ENCODE peak calls at places on chromosomes 4 and X, in ten cellular contexts. X is HFF-Myc, D is fibroblast of lung, R is Panc1, P is Peyer's patch, M is B cell, L is mammary epithelial cell, H is fibroblast of the aortic adventitia, V is ovary, B is A549. Q is an unnamed sample.
A peak's percentile ranks its signal among the peaks of the same experiment; 100 is the strongest.

GRCh38 chrX:23742174-23742692 is 843 bp downstream of the ACOT9 start:
- DNase-seq in X (peak; percentile 17), D (peak; percentile 82), R (no peak), P (no peak), M (no peak), L (peak; percentile 59), H (peak; percentile 80), V (peak; percentile 39), B (peak; percentile 45), Q (no peak)

GRCh38 chr4:41881931-41882621 is 53.2 kb upstream of the TMEM33 start:
- DNase-seq in X (no peak), D (no peak), R (no peak), P (no peak), M (no peak), L (no peak), H (no peak), V (no peak), B (no peak), Q (no peak)

GRCh38 chrX:46180258-46180687 is 364.9 kb downstream of the ZNF674 start:
- DNase-seq in X (peak; percentile 74), D (peak; percentile 56), R (no peak), P (no peak), M (no peak), L (peak; percentile 82), H (peak; percentile 91), V (no peak), B (no peak), Q (no peak)

GRCh38 chr4:38803833-38804653 is 548 bp downstream of the TLR1 start:
- DNase-seq in X (no peak), D (no peak), R (no peak), P (no peak), M (peak; percentile 42), L (no peak), H (no peak), V (no peak), B (no peak), Q (no peak)

GRCh38 chr4:16019666-16020065 is 56.7 kb upstream of the FGFBP2 start:
- DNase-seq in X (no peak), D (no peak), R (no peak), P (no peak), M (no peak), L (no peak), H (peak; percentile 52), V (no peak), B (no peak), Q (no peak)

GRCh38 chr4:52889354-52889753 is 27.2 kb downstream of the RASL11B start:
- DNase-seq in X (no peak), D (no peak), R (no peak), P (no peak), M (no peak), L (no peak), H (no peak), V (no peak), B (no peak), Q (no peak)

GRCh38 chr4:176354884-176355283 is 35.1 kb downstream of the SPCS3 start:
- DNase-seq in X (no peak), D (no peak), R (no peak), P (no peak), M (no peak), L (no peak), H (no peak), V (no peak), B (no peak), Q (no peak)

GRCh38 chr4:157221895-157222763 is 1.6 kb downstream of the GRIA2 start:
- DNase-seq in X (no peak), D (no peak), R (no peak), P (no peak), M (no peak), L (no peak), H (peak; percentile 2), V (no peak), B (no peak), Q (no peak)

GRCh38 chrX:111100191-111100590 is 4.2 kb downstream of the PAK3 start:
- DNase-seq in X (peak; percentile 6), D (peak; percentile 23), R (no peak), P (no peak), M (no peak), L (peak; percentile 32), H (peak; percentile 58), V (no peak), B (peak; percentile 72), Q (no peak)
- TF ChIP-seq CTCF in X (peak; percentile 37), D (peak; percentile 37), R (peak; percentile 72), P (no peak), M (peak; percentile 45), L (peak; percentile 60), H (peak; percentile 42), V (no peak), B (peak; percentile 46), Q (peak; percentile 18)

GRCh38 chrX:131704136-131704695 is 160.3 kb downstream of the OR13H1 start:
- DNase-seq in X (no peak), D (no peak), R (peak; percentile 88), P (peak; percentile 93), M (no peak), L (peak; percentile 69), H (peak; percentile 96), V (peak; percentile 92), B (peak; percentile 55), Q (no peak)
- TF ChIP-seq CTCF in X (no peak), D (no peak), R (peak; percentile 64), P (no peak), M (no peak), L (peak; percentile 56), H (peak; percentile 49), V (peak; percentile 56), B (peak; percentile 68), Q (no peak)

GRCh38 chr4:113248320-113248719 is 198.9 kb downstream of the ANK2 start:
- DNase-seq in X (no peak), D (no peak), R (no peak), P (no peak), M (no peak), L (no peak), H (no peak), V (no peak), B (no peak), Q (no peak)
- TF ChIP-seq CTCF in X (peak; percentile 29), D (no peak), R (no peak), P (no peak), M (no peak), L (peak; percentile 17), H (no peak), V (no peak), B (no peak), Q (no peak)

DNA sequence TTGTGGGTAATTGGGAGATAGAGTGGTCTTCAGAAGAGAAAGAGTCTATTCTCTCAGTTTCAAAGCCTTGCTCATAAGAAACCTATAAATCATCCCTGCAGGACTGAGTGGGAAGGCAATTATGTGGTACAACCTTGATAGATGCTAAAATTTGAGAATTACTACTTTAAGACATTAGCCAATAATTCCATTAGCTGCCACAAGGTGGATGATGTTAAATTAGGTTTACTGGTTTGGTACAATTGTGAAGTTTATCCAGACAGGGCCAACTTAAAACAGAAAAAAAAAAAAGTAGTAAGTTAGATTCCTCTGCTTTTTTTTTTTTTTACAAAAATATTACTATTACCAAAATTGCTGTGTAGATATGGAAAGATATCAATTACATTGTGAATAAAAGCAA is 73.2 kb upstream of the AMOT start:
- DNase-seq in X (no peak), D (no peak), R (no peak), P (no peak), M (no peak), L (no peak), H (no peak), V (no peak), B (no peak), Q (no peak)
- TF ChIP-seq CTCF in X (no peak), D (no peak), R (no peak), P (no peak), M (no peak), L (no peak), H (no peak), V (no peak), B (no peak), Q (no peak)

GRCh38 chr4:6714954-6715353 is 1.0 kb upstream of the BLOC1S4 start:
- DNase-seq in X (no peak), D (no peak), R (no peak), P (no peak), M (no peak), L (no peak), H (no peak), V (no peak), B (no peak), Q (no peak)

GRCh38 chr4:6705638-6706037 is 4.0 kb downstream of the MRFAP1L1 start:
- DNase-seq in X (no peak), D (no peak), R (no peak), P (no peak), M (no peak), L (no peak), H (no peak), V (no peak), B (no peak), Q (no peak)

GRCh38 chr4:6710282-6710681 is 617 bp upstream of the MRFAP1L1 start:
- DNase-seq in X (no peak), D (no peak), R (no peak), P (no peak), M (no peak), L (no peak), H (no peak), V (no peak), B (no peak), Q (no peak)

GRCh38 chr4:6706173-6706572 is 3.5 kb downstream of the MRFAP1L1 start:
- DNase-seq in X (no peak), D (no peak), R (no peak), P (no peak), M (no peak), L (no peak), H (no peak), V (no peak), B (no peak), Q (no peak)

DNA sequence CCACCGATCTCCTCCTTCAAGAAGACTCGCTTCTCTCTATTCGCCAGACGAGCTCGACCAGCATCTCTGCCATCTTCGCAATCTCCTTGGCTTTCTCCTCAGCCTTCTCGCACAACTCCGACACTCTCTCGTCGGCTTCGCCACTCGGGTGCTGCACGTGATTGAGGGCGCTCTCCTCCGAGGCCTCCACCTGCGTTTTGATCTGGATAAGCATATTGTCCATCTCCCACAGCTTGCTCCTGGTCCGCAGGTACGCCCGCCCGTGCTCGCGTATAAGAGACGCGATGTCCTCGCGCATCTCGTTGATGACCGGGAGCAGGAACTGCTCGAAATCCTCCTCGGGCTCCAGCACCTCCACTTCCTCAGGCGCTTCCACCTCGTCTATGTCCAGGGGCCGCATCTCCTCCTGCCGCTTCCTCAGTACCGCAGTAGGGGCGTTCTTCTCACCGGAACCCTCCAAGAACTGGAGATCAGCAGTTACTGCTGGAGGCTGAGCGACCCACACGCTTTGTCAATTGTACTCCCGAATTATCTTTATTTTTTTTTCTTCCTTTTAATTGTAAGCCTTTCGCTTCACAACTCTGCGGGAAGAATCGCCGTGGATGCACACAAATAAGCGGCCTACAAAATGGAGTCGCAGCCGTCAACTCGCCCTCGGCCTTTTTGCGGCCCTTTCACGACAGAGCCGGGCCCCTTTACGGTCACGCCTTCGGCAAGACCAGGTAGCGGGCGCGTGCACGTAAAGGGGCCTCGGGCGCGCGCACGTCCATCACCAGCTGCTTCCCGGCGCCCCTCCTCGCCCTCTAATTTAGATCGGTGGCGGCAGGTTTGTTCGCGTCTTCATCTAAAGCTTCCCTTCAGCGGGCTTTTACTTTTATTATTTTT is at the start of gene MRFAP1L1:
- DNase-seq in X (peak; percentile 81), D (peak; percentile 98), R (peak; percentile 79), P (peak; percentile 98), M (peak; percentile 96), L (peak; percentile 96), H (peak; percentile 97), V (peak; percentile 97), B (peak; percentile 73), Q (peak; percentile 96)
- TF ChIP-seq CTCF in X (no peak), D (no peak), R (no peak), P (peak; percentile 8), M (no peak), L (peak; percentile 15), H (peak; percentile 32), V (no peak), B (no peak), Q (no peak)

Q was measured in natural killer cell.